ENCODE peak calls at places on chromosomes 13 and 19, in five cellular contexts. H is lower lobe of right lung, Y is fibroblast of lung, Q is IMR-90, X is Panc1. Z is an unnamed sample. For H3K4me1, the result is how much of the 10 kb centered on the place peaks cover.

GRCh38 chr19:3575949-3576673 is 3.4 kb downstream of the HMG20B start:
- DNase-seq in H (no peak), Q (no peak), X (no peak), Y (no peak), Z (no peak)

GRCh38 chr13:34817246-34817645 is 124.8 kb upstream of the NBEA start:
- DNase-seq in Y (no peak), H (no peak), X (no peak), Q (no peak), Z (no peak)

GRCh38 chr19:3474614-3475013 is 5.7 kb downstream of the SMIM24 start:
- DNase-seq in X (no peak), H (no peak), Y (no peak), Q (no peak), Z (no peak)

GRCh38 chr19:56348289-56348877 is 33.7 kb upstream of the ZSCAN5A start:
- DNase-seq in H (no peak), X (no peak), Y (peak), Q (no peak), Z (no peak)

GRCh38 chr13:110264685-110265275 is 42.2 kb downstream of the COL4A1 start:
- DNase-seq in Q (no peak), Y (no peak), X (no peak), H (no peak), Z (peak)

GRCh38 chr13:60448907-60449510 is 52.0 kb downstream of the TDRD3 start:
- DNase-seq in Y (peak), X (peak), Q (peak), H (no peak), Z (no peak)

GRCh38 chr19:5147971-5148793 is 179.3 kb downstream of the KDM4B start:
- DNase-seq in X (no peak), H (no peak), Q (no peak), Y (no peak), Z (no peak)

GRCh38 chr19:47266401-47266885 is 8.2 kb upstream of the INAFM1 start:
- DNase-seq in H (no peak), Y (no peak), Q (no peak), X (no peak), Z (no peak)

GRCh38 chr19:49490287-49491029 is 3.0 kb downstream of the RPL13A start:
- DNase-seq in Y (no peak), H (no peak), X (no peak), Q (no peak), Z (no peak)

GRCh38 chr19:7326105-7326877 is 22.4 kb upstream of the ARHGEF18 start:
- DNase-seq in Y (peak), H (no peak), X (peak), Q (no peak), Z (no peak)

GRCh38 chr13:30181856-30182651 is 125.3 kb downstream of the KATNAL1 start:
- DNase-seq in Y (no peak), H (no peak), X (no peak), Q (no peak), Z (no peak)

GRCh38 chr13:92566767-92567166 is 659.8 kb upstream of the GPC6 start:
- DNase-seq in Y (no peak), X (no peak), Q (no peak), H (no peak), Z (no peak)

GRCh38 chr13:72651196-72651595 is 76.2 kb downstream of the MZT1 start:
- DNase-seq in Y (peak), X (no peak), H (no peak), Q (no peak), Z (no peak)

GRCh38 chr13:71524245-71525002 is 342.6 kb downstream of the DACH1 start:
- DNase-seq in X (no peak), Q (no peak), Y (peak), H (no peak), Z (no peak)

GRCh38 chr13:37026778-37027177 is 26.2 kb downstream of the EXOSC8 start:
- DNase-seq in X (no peak), Q (no peak), H (no peak), Y (no peak), Z (no peak)

GRCh38 chr13:42367836-42368235 is 95.9 kb downstream of the AKAP11 start:
- DNase-seq in X (no peak), H (no peak), Q (no peak), Y (peak), Z (no peak)

GRCh38 chr19:6509118-6509971 is 7.2 kb upstream of the TUBB4A start:
- DNase-seq in Y (no peak), X (no peak), Q (no peak), H (peak), Z (no peak)

GRCh38 chr19:50459638-50460037 is 16.7 kb upstream of the EMC10 start:
- DNase-seq in Q (no peak), H (no peak), Y (no peak), X (no peak), Z (no peak)

GRCh38 chr19:34134190-34135032 is 37.9 kb upstream of the LSM14A start:
- DNase-seq in H (peak), X (peak), Q (peak), Y (peak), Z (peak)

GRCh38 chr13:81916471-81916870 is 1575.5 kb upstream of the SPRY2 start:
- DNase-seq in Q (no peak), Y (no peak), H (no peak), X (no peak), Z (no peak)

GRCh38 chr13:60689571-60689970 is 292.6 kb downstream of the TDRD3 start:
- DNase-seq in H (no peak), Y (no peak), X (no peak), Q (no peak), Z (no peak)

GRCh38 chr19:8558325-8558724 is 18.9 kb downstream of the MYO1F start:
- DNase-seq in H (no peak), Y (no peak), Q (no peak), X (no peak), Z (no peak)

GRCh38 chr13:72112216-72112615 is 245.2 kb upstream of the DACH1 start:
- DNase-seq in Q (no peak), X (no peak), H (no peak), Y (no peak), Z (no peak)

GRCh38 chr19:16400911-16401675 is 70.7 kb downstream of the EPS15L1 start:
- DNase-seq in X (no peak), H (no peak), Q (peak), Y (no peak), Z (peak)

GRCh38 chr19:17680235-17680722 is 7.9 kb downstream of the UNC13A start:
- DNase-seq in H (peak), X (no peak), Q (peak), Y (peak), Z (peak)

GRCh38 chr13:48233097-48233885 is at the start of gene ITM2B:
- DNase-seq in Y (peak), X (no peak), H (peak), Q (peak), Z (no peak)

GRCh38 chr13:29844441-29844840 is 6.0 kb downstream of the UBL3 start:
- DNase-seq in Y (no peak), H (no peak), Q (peak), X (no peak), Z (no peak)

GRCh38 chr19:57887195-57887941 is 1.5 kb downstream of the ZNF814 start:
- DNase-seq in X (no peak), H (no peak), Y (no peak), Q (no peak), Z (no peak)

GRCh38 chr19:11338164-11338563 is 1.3 kb downstream of the RAB3D start:
- DNase-seq in X (no peak), Q (no peak), Y (no peak), H (no peak), Z (no peak)

GRCh38 chr13:110812111-110812868 is 98.8 kb downstream of the ING1 start:
- DNase-seq in Q (no peak), Y (peak), X (no peak), H (no peak), Z (no peak)

GRCh38 chr19:676007-676342 is 217 bp upstream of the FSTL3 start:
- DNase-seq in X (no peak), H (no peak), Q (no peak), Y (no peak), Z (no peak)

DNA sequence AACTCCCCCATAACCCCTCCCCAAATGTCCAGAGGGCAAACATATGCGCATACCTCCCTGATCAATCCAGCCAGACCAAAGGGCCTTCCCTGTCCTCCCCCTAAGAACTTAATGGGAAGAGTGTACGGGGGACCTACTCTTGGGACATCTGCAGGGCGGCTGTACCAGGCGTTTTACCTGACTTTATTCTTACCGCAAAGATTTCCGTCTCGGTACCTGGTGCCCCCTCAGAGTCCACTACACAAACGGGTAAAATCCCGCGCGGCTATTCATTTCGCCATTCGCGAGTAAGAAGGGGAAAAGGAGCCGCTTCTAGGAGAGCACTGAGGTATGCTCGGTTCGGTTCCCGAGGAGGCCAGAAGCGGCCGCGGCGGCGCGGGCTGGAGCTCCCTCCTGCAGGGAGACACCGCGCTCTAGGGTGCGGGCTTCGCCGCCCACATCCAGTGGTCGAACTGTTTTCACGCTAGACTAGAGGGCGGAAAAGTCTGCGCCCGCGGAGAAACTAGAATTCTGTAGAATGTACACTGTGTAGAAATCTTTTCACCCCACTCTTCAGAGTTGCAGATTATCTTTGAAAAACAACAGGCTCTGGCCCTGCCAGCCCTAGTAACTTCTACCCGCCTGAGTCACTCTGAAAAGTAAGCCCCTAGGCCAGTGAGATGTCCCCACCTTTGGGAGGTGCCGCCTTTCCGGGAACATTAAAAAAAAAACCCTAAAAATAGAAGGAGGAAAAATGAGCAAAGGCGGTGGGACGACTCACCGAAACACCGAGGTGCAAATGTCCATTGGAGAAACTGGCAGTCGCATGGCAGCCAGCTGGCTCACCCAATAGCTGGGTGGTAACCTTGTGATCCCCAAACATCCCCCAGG is 3.8 kb upstream of the TSHZ3 start:
- DNase-seq in H (no peak), X (no peak), Y (peak), Q (no peak), Z (no peak)
- H3K4me1 ChIP-seq in H (under half), X (under half), Y (under half), Q (under half), Z (under half)

GRCh38 chr19:31070676-31071075 is 278.6 kb downstream of the TSHZ3 start:
- DNase-seq in H (no peak), X (no peak), Q (no peak), Y (no peak), Z (no peak)
- H3K4me3 ChIP-seq in H (no peak), X (no peak), Q (no peak), Y (no peak), Z (no peak)

GRCh38 chr13:114115796-114116195 is 16.6 kb downstream of the RASA3 start:
- DNase-seq in X (no peak), Y (no peak), H (no peak), Q (no peak), Z (no peak)

GRCh38 chr13:114115191-114115671 is 17.2 kb downstream of the RASA3 start:
- DNase-seq in Q (peak), H (peak), X (no peak), Y (peak), Z (peak)

GRCh38 chr13:114118763-114119123 is 13.7 kb downstream of the RASA3 start:
- DNase-seq in Q (peak), X (no peak), H (no peak), Y (peak), Z (no peak)

GRCh38 chr13:114118086-114118762 is 14.2 kb downstream of the RASA3 start:
- DNase-seq in Y (no peak), H (no peak), Q (no peak), X (no peak), Z (no peak)

DNA sequence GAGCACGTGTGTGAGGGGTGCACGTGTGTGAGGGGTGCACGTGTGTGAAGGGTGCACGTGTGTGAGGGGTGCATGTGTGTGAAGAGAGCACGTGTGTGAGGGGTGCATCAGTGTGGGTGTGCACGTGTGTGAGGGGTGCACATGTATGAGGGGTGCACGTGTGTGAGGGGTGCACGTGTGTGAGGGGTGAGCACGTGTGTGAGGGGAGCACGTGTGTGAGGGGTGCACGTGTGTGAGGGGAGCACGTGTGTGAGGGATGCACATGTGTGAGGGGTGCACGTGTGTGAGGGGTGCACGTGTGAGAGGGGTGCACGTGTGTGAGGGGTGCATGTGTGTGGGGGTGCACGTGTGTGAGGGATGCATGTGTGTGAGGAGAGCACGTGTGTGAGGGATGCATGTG is 15.7 kb downstream of the RASA3 start:
- DNase-seq in Q (no peak), X (no peak), Y (no peak), H (no peak), Z (no peak)
- H3K4me1 ChIP-seq in Q (half or more), X (half or more), Y (half or more), H (under half), Z (under half)

GRCh38 chr19:2083174-2083854 is 12.8 kb downstream of the MOB3A start:
- DNase-seq in H (no peak), Y (no peak), X (no peak), Q (no peak), Z (no peak)

GRCh38 chr19:2087621-2088100 is 8.5 kb downstream of the MOB3A start:
- DNase-seq in X (no peak), H (no peak), Q (no peak), Y (no peak), Z (no peak)

GRCh38 chr19:2089727-2090053 is 6.4 kb downstream of the MOB3A start:
- DNase-seq in H (no peak), Y (no peak), Q (no peak), X (no peak), Z (no peak)

GRCh38 chr19:2084993-2085720 is 11.0 kb downstream of the MOB3A start:
- DNase-seq in H (peak), X (no peak), Q (no peak), Y (no peak), Z (peak)

GRCh38 chr19:2089001-2089711 is 7.0 kb downstream of the MOB3A start:
- DNase-seq in X (no peak), Y (no peak), H (no peak), Q (peak), Z (no peak)
- H3K4me3 ChIP-seq in X (no peak), Y (no peak), H (no peak), Q (no peak), Z (no peak)